ENCODE peak calls at places on chromosomes 2 and 18, in nine cellular contexts. P is K562, Z is IMR-90, M is neuronal stem cell, H is GM12878, K is neural progenitor cell, O is GM23248, J is endothelial cell of umbilical vein, I is Karpas-422. E is an unnamed sample.

GRCh38 chr2:9699139-9699823 is 68.5 kb upstream of the YWHAQ start:
- DNase-seq in P (peak; percentile 64), Z (peak; percentile 86), M (no peak), H (no peak), K (no peak), O (peak; percentile 94), J (no peak), I (no peak), E (peak; percentile 52)

GRCh38 chr2:152183381-152184073 is 8.0 kb upstream of the STAM2 start:
- DNase-seq in P (no peak), Z (no peak), M (no peak), H (no peak), K (no peak), O (no peak), J (no peak), I (no peak), E (no peak)

GRCh38 chr2:120845281-120845680 is 109.6 kb downstream of the GLI2 start:
- DNase-seq in P (no peak), Z (peak; percentile 13), M (no peak), H (no peak), K (no peak), O (peak; percentile 69), J (no peak), I (no peak), E (no peak)

GRCh38 chr2:159110784-159111183 is 142.3 kb downstream of the TANC1 start:
- DNase-seq in P (no peak), Z (no peak), M (no peak), H (no peak), K (no peak), O (peak; percentile 40), J (peak; percentile 52), I (no peak), E (no peak)

GRCh38 chr2:59770651-59771050 is 782.8 kb downstream of the BCL11A start:
- DNase-seq in P (no peak), Z (no peak), M (no peak), H (no peak), K (no peak), O (no peak), J (no peak), I (no peak), E (no peak)

GRCh38 chr2:28661589-28662001 is 90.0 kb upstream of the PPP1CB start:
- DNase-seq in P (no peak), Z (peak; percentile 88), M (no peak), H (no peak), K (no peak), O (peak; percentile 74), J (peak; percentile 90), I (no peak), E (peak; percentile 76)

GRCh38 chr2:207766697-207767460 is 2.8 kb downstream of the FZD5 start:
- DNase-seq in P (no peak), Z (no peak), M (no peak), H (no peak), K (peak; percentile 66), O (no peak), J (no peak), I (no peak), E (peak; percentile 55)

GRCh38 chr2:61993422-61994024 is 88.0 kb downstream of the COMMD1 start:
- DNase-seq in P (peak; percentile 54), Z (peak; percentile 62), M (no peak), H (peak; percentile 55), K (peak; percentile 55), O (peak; percentile 65), J (peak; percentile 72), I (peak; percentile 74), E (peak; percentile 53)

GRCh38 chr2:10190737-10191532 is 68.4 kb downstream of the RRM2 start:
- DNase-seq in P (no peak), Z (no peak), M (no peak), H (no peak), K (no peak), O (no peak), J (no peak), I (no peak), E (no peak)

GRCh38 chr18:47485221-47485797 is 233.8 kb upstream of the SKOR2 start:
- DNase-seq in P (no peak), Z (no peak), M (no peak), H (no peak), K (no peak), O (no peak), J (no peak), I (no peak), E (no peak)

GRCh38 chr2:218711550-218711929 is 905 bp downstream of the TTLL4 start:
- DNase-seq in P (no peak), Z (peak; percentile 20), M (no peak), H (no peak), K (no peak), O (peak; percentile 32), J (no peak), I (peak; percentile 62), E (no peak)

GRCh38 chr2:54945401-54946219 is 104.6 kb downstream of the RTN4 start:
- DNase-seq in P (no peak), Z (peak; percentile 68), M (no peak), H (peak; percentile 15), K (no peak), O (peak; percentile 91), J (no peak), I (no peak), E (no peak)

GRCh38 chr18:32775628-32776027 is 2.8 kb upstream of the KLHL14 start:
- DNase-seq in P (no peak), Z (no peak), M (no peak), H (no peak), K (no peak), O (no peak), J (peak; percentile 17), I (no peak), E (no peak)

GRCh38 chr2:191302459-191303155 is 57.4 kb downstream of the MYO1B start:
- DNase-seq in P (no peak), Z (peak; percentile 23), M (no peak), H (no peak), K (peak; percentile 17), O (no peak), J (peak; percentile 17), I (peak; percentile 49), E (no peak)

GRCh38 chr2:231204581-231204980 is 6.2 kb downstream of the ARMC9 start:
- DNase-seq in P (no peak), Z (no peak), M (no peak), H (no peak), K (no peak), O (no peak), J (no peak), I (no peak), E (no peak)

GRCh38 chr2:188068093-188068492 is 223.6 kb upstream of the GULP1 start:
- DNase-seq in P (no peak), Z (peak; percentile 44), M (no peak), H (no peak), K (no peak), O (peak; percentile 13), J (no peak), I (no peak), E (no peak)

GRCh38 chr2:76760367-76760704 is 761.8 kb downstream of the LRRTM4 start:
- DNase-seq in P (no peak), Z (no peak), M (no peak), H (no peak), K (no peak), O (no peak), J (no peak), I (no peak), E (no peak)

GRCh38 chr2:27247893-27248292 is 15.0 kb downstream of the SLC30A3 start:
- DNase-seq in P (no peak), Z (no peak), M (no peak), H (no peak), K (no peak), O (no peak), J (no peak), I (no peak), E (no peak)
- H2AFZ ChIP-seq in P (no peak overlapping the region), Z (no peak overlapping the region), M (no peak overlapping the region), H (no peak overlapping the region), K (no peak overlapping the region), O (no peak overlapping the region), J (no peak overlapping the region), I (no peak overlapping the region), E (no peak overlapping the region)

DNA sequence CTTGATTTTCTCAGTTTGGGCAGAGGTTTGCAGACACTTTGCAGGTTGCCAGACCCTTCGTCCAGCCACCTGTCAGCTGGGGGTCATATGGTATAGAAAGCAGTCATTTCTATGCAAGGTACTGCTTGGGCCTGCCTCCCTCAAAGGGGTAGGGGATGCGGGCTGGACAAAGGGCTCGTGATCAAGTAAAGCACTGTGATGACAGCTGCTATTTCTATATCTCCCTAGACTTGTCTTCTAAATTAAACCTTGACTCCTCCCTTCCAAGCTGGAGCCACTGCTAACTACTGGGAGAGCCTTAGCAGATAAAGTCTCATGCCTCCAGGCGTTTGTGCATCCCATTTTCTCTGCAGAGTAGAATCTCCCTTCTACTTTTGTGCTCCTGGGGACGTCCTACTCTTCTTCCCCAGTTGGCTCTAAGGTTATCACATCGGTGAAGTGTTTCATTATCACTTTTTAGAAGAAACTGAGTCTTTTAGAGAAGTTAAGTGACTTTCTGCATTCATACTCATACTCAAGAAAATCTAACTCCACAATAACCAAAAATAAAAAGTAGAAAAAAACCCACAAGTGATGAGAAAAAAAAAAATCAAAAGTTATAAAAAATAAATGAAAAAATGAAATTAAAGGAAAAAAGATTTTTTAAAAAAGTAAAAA is 710 bp upstream of the XRCC5 start:
- DNase-seq in P (peak; percentile 23), Z (no peak), M (no peak), H (no peak), K (peak; percentile 35), O (peak; percentile 25), J (no peak), I (no peak), E (peak; percentile 30)
- H2AFZ ChIP-seq in P (peak overlapping the region; percentile 88), Z (no peak overlapping the region), M (peak overlapping the region; percentile 81), H (peak overlapping the region; percentile 31), K (peak overlapping the region; percentile 48), O (peak overlapping the region; percentile 56), J (peak overlapping the region; percentile 18), I (no peak overlapping the region), E (peak overlapping the region; percentile 3)

DNA sequence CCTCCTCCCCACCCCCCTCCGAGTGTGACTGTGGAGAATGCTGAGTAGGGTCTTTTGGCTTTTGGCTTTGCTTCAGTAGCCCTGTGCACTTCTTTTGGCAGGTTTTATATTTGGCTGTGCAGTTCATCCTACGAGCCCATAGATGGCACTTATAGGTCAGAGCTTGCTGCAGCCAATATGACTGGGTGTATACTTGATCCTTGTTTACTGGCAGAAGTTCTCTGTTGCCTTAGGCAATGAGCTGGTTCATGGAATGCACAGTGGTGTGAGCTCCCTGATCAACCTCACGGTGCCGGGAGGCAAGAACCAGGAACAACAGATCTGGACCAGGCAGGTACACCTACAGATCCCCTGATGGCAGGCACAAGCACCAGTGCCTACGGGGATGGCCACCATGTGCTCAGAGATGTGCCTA is 190.2 kb downstream of the KIAA1328 start:
- DNase-seq in P (no peak), Z (peak; percentile 11), M (no peak), H (no peak), K (peak; percentile 42), O (peak; percentile 11), J (no peak), I (peak; percentile 46), E (peak; percentile 29)
- H2AFZ ChIP-seq in P (no peak overlapping the region), Z (no peak overlapping the region), M (no peak overlapping the region), H (no peak overlapping the region), K (no peak overlapping the region), O (no peak overlapping the region), J (no peak overlapping the region), I (no peak overlapping the region), E (no peak overlapping the region)

DNA sequence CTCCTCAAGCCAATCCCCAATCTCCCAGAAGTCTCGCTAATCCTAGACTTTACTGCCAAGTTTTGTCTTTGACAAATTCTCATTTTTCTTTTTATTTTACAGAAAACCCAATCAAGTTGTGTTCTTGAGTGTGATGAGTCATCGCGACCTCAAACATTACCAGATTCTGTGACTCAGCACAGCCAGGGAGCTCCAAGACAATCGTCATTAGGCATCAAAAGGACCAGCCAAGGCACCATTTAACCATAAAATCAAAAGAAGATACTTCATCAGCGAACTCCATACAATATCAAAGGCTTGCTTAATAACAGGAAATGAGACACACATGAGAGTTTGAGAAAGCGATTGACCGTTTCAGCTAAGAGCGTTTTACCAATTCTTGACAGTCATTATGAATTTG is 146.2 kb upstream of the AGAP1 start:
- DNase-seq in P (peak; percentile 24), Z (peak; percentile 85), M (no peak), H (no peak), K (no peak), O (peak; percentile 98), J (no peak), I (no peak), E (no peak)
- H2AFZ ChIP-seq in P (no peak overlapping the region), Z (no peak overlapping the region), M (no peak overlapping the region), H (no peak overlapping the region), K (no peak overlapping the region), O (no peak overlapping the region), J (no peak overlapping the region), I (no peak overlapping the region), E (no peak overlapping the region)

E was measured in hepatocyte.